ENCODE peak calls at places on chromosome 22, in eight cellular contexts. One of them, this sample, is unnamed.

GRCh38 chr22:30216710-30217109 is 29.8 kb downstream of the LIF start:
- DNase-seq in pancreas: no peak
- DNase-seq in PC-3: no peak
- DNase-seq in GM23248: no peak
- DNase-seq in A549: no peak
- DNase-seq in esophagus squamous epithelium: no peak
- DNase-seq in iPS DF 6.9: no peak
- DNase-seq in heart left ventricle: no peak
- DNase-seq in this sample: no peak

GRCh38 chr22:44684506-44685383 is 17.3 kb upstream of the PRR5 start:
- DNase-seq in pancreas: peak
- DNase-seq in PC-3: peak
- DNase-seq in GM23248: peak
- DNase-seq in A549: peak
- DNase-seq in esophagus squamous epithelium: peak
- DNase-seq in iPS DF 6.9: peak
- DNase-seq in heart left ventricle: peak
- DNase-seq in this sample: peak

GRCh38 chr22:31857247-31857646 is 87.1 kb upstream of the YWHAH start:
- DNase-seq in pancreas: peak
- DNase-seq in PC-3: no peak
- DNase-seq in GM23248: no peak
- DNase-seq in A549: no peak
- DNase-seq in esophagus squamous epithelium: no peak
- DNase-seq in iPS DF 6.9: peak
- DNase-seq in heart left ventricle: no peak
- DNase-seq in this sample: no peak

GRCh38 chr22:45889539-45890350 is 87.2 kb downstream of the WNT7B start:
- DNase-seq in pancreas: no peak
- DNase-seq in PC-3: no peak
- DNase-seq in GM23248: peak
- DNase-seq in A549: no peak
- DNase-seq in esophagus squamous epithelium: no peak
- DNase-seq in iPS DF 6.9: no peak
- DNase-seq in heart left ventricle: peak
- DNase-seq in this sample: no peak

GRCh38 chr22:31089101-31090100 is 8.3 kb downstream of the SMTN start:
- DNase-seq in pancreas: no peak
- DNase-seq in PC-3: no peak
- DNase-seq in GM23248: peak
- DNase-seq in A549: peak
- DNase-seq in esophagus squamous epithelium: no peak
- DNase-seq in iPS DF 6.9: no peak
- DNase-seq in heart left ventricle: peak
- DNase-seq in this sample: no peak

GRCh38 chr22:37425800-37426531 is 1.3 kb downstream of the ELFN2 start:
- DNase-seq in pancreas: no peak
- DNase-seq in PC-3: no peak
- DNase-seq in GM23248: no peak
- DNase-seq in A549: peak
- DNase-seq in esophagus squamous epithelium: no peak
- DNase-seq in iPS DF 6.9: no peak
- DNase-seq in heart left ventricle: no peak
- DNase-seq in this sample: no peak

GRCh38 chr22:30325724-30326703 is 727 bp downstream of the TBC1D10A start:
- DNase-seq in pancreas: peak
- DNase-seq in PC-3: no peak
- DNase-seq in GM23248: peak
- DNase-seq in A549: no peak
- DNase-seq in esophagus squamous epithelium: no peak
- DNase-seq in iPS DF 6.9: no peak
- DNase-seq in heart left ventricle: peak
- DNase-seq in this sample: no peak

GRCh38 chr22:49263101-49263500 is 564.6 kb downstream of the BRD1 start:
- DNase-seq in pancreas: no peak
- DNase-seq in PC-3: no peak
- DNase-seq in GM23248: no peak
- DNase-seq in A549: no peak
- DNase-seq in esophagus squamous epithelium: no peak
- DNase-seq in iPS DF 6.9: no peak
- DNase-seq in heart left ventricle: no peak
- DNase-seq in this sample: no peak

GRCh38 chr22:44536411-44536810 is 38.4 kb upstream of the RTL6 start:
- DNase-seq in pancreas: no peak
- DNase-seq in PC-3: no peak
- DNase-seq in GM23248: peak
- DNase-seq in A549: no peak
- DNase-seq in esophagus squamous epithelium: no peak
- DNase-seq in iPS DF 6.9: no peak
- DNase-seq in heart left ventricle: no peak
- DNase-seq in this sample: no peak

GRCh38 chr22:49853981-49854791 is 542 bp downstream of the ZBED4 start:
- DNase-seq in pancreas: peak
- DNase-seq in PC-3: peak
- DNase-seq in GM23248: peak
- DNase-seq in A549: peak
- DNase-seq in esophagus squamous epithelium: no peak
- DNase-seq in iPS DF 6.9: no peak
- DNase-seq in heart left ventricle: peak
- DNase-seq in this sample: no peak

GRCh38 chr22:19375435-19375834 is 56.1 kb downstream of the HIRA start:
- DNase-seq in pancreas: no peak
- DNase-seq in PC-3: no peak
- DNase-seq in GM23248: no peak
- DNase-seq in A549: no peak
- DNase-seq in esophagus squamous epithelium: no peak
- DNase-seq in iPS DF 6.9: no peak
- DNase-seq in heart left ventricle: no peak
- DNase-seq in this sample: no peak

GRCh38 chr22:19619144-19620009 is 94.9 kb upstream of the SEPTIN5 start:
- DNase-seq in pancreas: no peak
- DNase-seq in PC-3: no peak
- DNase-seq in GM23248: no peak
- DNase-seq in A549: no peak
- DNase-seq in esophagus squamous epithelium: no peak
- DNase-seq in iPS DF 6.9: no peak
- DNase-seq in heart left ventricle: no peak
- DNase-seq in this sample: no peak

GRCh38 chr22:31944700-31945477 is 554 bp downstream of the YWHAH start:
- DNase-seq in pancreas: peak
- DNase-seq in PC-3: peak
- DNase-seq in GM23248: peak
- DNase-seq in A549: no peak
- DNase-seq in esophagus squamous epithelium: no peak
- DNase-seq in iPS DF 6.9: no peak
- DNase-seq in heart left ventricle: peak
- DNase-seq in this sample: peak

GRCh38 chr22:32325416-32325801 is 32.3 kb upstream of the RFPL3 start:
- DNase-seq in pancreas: no peak
- DNase-seq in PC-3: no peak
- DNase-seq in GM23248: no peak
- DNase-seq in A549: no peak
- DNase-seq in esophagus squamous epithelium: no peak
- DNase-seq in iPS DF 6.9: no peak
- DNase-seq in heart left ventricle: no peak
- DNase-seq in this sample: no peak

GRCh38 chr22:49380095-49380827 is 447.4 kb downstream of the BRD1 start:
- DNase-seq in pancreas: no peak
- DNase-seq in PC-3: no peak
- DNase-seq in GM23248: no peak
- DNase-seq in A549: no peak
- DNase-seq in esophagus squamous epithelium: no peak
- DNase-seq in iPS DF 6.9: no peak
- DNase-seq in heart left ventricle: no peak
- DNase-seq in this sample: peak

GRCh38 chr22:40628354-40629042 is 8.0 kb downstream of the MRTFA start:
- DNase-seq in pancreas: no peak
- DNase-seq in PC-3: peak
- DNase-seq in GM23248: peak
- DNase-seq in A549: no peak
- DNase-seq in esophagus squamous epithelium: no peak
- DNase-seq in iPS DF 6.9: no peak
- DNase-seq in heart left ventricle: no peak
- DNase-seq in this sample: no peak

GRCh38 chr22:30637701-30638114 is 2.1 kb downstream of the SLC35E4 start:
- DNase-seq in pancreas: no peak
- DNase-seq in PC-3: no peak
- DNase-seq in GM23248: peak
- DNase-seq in A549: no peak
- DNase-seq in esophagus squamous epithelium: no peak
- DNase-seq in iPS DF 6.9: no peak
- DNase-seq in heart left ventricle: no peak
- DNase-seq in this sample: no peak

GRCh38 chr22:29071261-29072045 is 1.4 kb upstream of the KREMEN1 start:
- DNase-seq in pancreas: peak
- DNase-seq in PC-3: peak
- DNase-seq in GM23248: peak
- DNase-seq in A549: peak
- DNase-seq in esophagus squamous epithelium: no peak
- DNase-seq in iPS DF 6.9: no peak
- DNase-seq in heart left ventricle: no peak
- DNase-seq in this sample: no peak

GRCh38 chr22:42912049-42912448 is 55.0 kb upstream of the ARFGAP3 start:
- DNase-seq in pancreas: no peak
- DNase-seq in PC-3: peak
- DNase-seq in GM23248: no peak
- DNase-seq in A549: no peak
- DNase-seq in esophagus squamous epithelium: no peak
- DNase-seq in iPS DF 6.9: no peak
- DNase-seq in heart left ventricle: no peak
- DNase-seq in this sample: no peak
- H3K27ac ChIP-seq in pancreas: no peak
- H3K27ac ChIP-seq in PC-3: no peak
- H3K27ac ChIP-seq in GM23248: no peak
- H3K27ac ChIP-seq in A549: no peak
- H3K27ac ChIP-seq in esophagus squamous epithelium: no peak
- H3K27ac ChIP-seq in iPS DF 6.9: no peak
- H3K27ac ChIP-seq in heart left ventricle: no peak
- H3K27ac ChIP-seq in this sample: no peak

GRCh38 chr22:39169797-39170466 is 17.5 kb upstream of the CBX7 start:
- DNase-seq in pancreas: no peak
- DNase-seq in PC-3: no peak
- DNase-seq in GM23248: no peak
- DNase-seq in A549: no peak
- DNase-seq in esophagus squamous epithelium: no peak
- DNase-seq in iPS DF 6.9: no peak
- DNase-seq in heart left ventricle: no peak
- DNase-seq in this sample: no peak

GRCh38 chr22:39170825-39171622 is 18.5 kb upstream of the CBX7 start:
- DNase-seq in pancreas: peak
- DNase-seq in PC-3: peak
- DNase-seq in GM23248: peak
- DNase-seq in A549: peak
- DNase-seq in esophagus squamous epithelium: no peak
- DNase-seq in iPS DF 6.9: no peak
- DNase-seq in heart left ventricle: peak
- DNase-seq in this sample: peak

GRCh38 chr22:39171623-39172264 is 19.3 kb upstream of the CBX7 start:
- DNase-seq in pancreas: no peak
- DNase-seq in PC-3: no peak
- DNase-seq in GM23248: no peak
- DNase-seq in A549: no peak
- DNase-seq in esophagus squamous epithelium: no peak
- DNase-seq in iPS DF 6.9: no peak
- DNase-seq in heart left ventricle: no peak
- DNase-seq in this sample: no peak

DNA sequence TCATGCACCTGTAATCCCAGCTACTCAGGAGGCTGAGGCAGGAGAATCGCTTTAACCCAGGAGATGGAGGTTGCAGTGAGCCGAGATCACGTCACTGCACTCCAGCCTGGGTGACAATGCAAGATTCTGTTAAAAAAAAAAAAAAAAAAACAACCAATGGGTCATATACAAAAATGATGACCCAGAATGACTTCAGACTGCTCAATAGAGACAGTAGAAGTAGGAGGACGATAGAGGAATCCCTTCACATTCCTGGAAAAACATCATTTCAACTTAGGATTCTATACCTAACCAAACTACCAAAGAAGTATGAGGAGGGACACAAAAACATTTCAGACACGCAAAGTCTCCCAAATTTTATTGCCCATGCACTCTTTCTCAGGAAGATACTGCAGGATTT is 14.1 kb upstream of the CBX7 start:
- DNase-seq in pancreas: no peak
- DNase-seq in PC-3: no peak
- DNase-seq in GM23248: no peak
- DNase-seq in A549: no peak
- DNase-seq in esophagus squamous epithelium: no peak
- DNase-seq in iPS DF 6.9: no peak
- DNase-seq in heart left ventricle: no peak
- DNase-seq in this sample: no peak
- H3K27ac ChIP-seq in pancreas: no peak
- H3K27ac ChIP-seq in PC-3: no peak
- H3K27ac ChIP-seq in GM23248: no peak
- H3K27ac ChIP-seq in A549: no peak
- H3K27ac ChIP-seq in esophagus squamous epithelium: no peak
- H3K27ac ChIP-seq in iPS DF 6.9: no peak
- H3K27ac ChIP-seq in heart left ventricle: no peak
- H3K27ac ChIP-seq in this sample: no peak

DNA sequence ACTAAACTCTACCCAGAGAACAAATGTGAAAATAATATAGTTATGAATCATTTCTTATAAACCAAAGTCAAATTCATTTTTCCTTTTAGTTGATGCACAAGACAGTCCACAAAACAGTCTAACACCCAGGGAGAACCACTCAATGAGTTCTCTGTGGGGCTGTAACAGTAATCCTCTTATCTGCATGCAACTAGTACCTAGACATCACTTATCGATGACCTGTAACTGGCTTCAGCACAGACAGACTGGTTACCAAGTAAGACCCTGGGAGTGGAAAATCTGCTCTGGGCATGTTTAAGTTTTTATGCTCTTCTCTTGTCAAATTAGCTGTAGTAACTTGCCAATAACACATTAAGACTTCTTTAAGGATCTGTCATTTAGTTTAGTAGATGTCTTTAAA is 46.6 kb downstream of the PITPNB start:
- DNase-seq in pancreas: no peak
- DNase-seq in PC-3: no peak
- DNase-seq in GM23248: no peak
- DNase-seq in A549: no peak
- DNase-seq in esophagus squamous epithelium: no peak
- DNase-seq in iPS DF 6.9: no peak
- DNase-seq in heart left ventricle: no peak
- DNase-seq in this sample: no peak
- H3K27ac ChIP-seq in pancreas: no peak
- H3K27ac ChIP-seq in PC-3: no peak
- H3K27ac ChIP-seq in GM23248: no peak
- H3K27ac ChIP-seq in A549: no peak
- H3K27ac ChIP-seq in esophagus squamous epithelium: peak
- H3K27ac ChIP-seq in iPS DF 6.9: no peak
- H3K27ac ChIP-seq in heart left ventricle: peak
- H3K27ac ChIP-seq in this sample: no peak

DNA sequence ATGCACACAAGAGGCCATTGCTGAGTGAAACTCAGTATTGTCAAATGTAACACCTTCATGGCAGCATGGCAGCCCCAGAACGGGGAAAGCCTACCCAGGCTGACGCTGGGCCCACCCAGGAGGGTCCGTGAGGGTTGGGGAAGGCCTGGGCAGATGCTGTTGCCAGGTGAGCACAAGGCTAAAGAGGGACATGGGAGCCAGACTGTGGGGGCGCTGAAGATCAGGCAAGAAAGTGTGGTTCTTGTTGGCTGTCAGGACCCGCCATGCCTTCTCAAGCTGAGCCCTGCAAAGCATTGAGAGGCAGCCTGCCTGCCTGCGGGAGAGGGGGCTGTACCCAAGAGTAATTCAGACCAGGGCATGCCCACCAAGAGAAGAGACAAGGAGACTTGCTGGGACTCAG is 85.0 kb upstream of the PITPNB start:
- DNase-seq in pancreas: no peak
- DNase-seq in PC-3: no peak
- DNase-seq in GM23248: no peak
- DNase-seq in A549: no peak
- DNase-seq in esophagus squamous epithelium: no peak
- DNase-seq in iPS DF 6.9: no peak
- DNase-seq in heart left ventricle: no peak
- DNase-seq in this sample: no peak
- H3K27ac ChIP-seq in pancreas: no peak
- H3K27ac ChIP-seq in PC-3: no peak
- H3K27ac ChIP-seq in GM23248: no peak
- H3K27ac ChIP-seq in A549: no peak
- H3K27ac ChIP-seq in esophagus squamous epithelium: no peak
- H3K27ac ChIP-seq in iPS DF 6.9: no peak
- H3K27ac ChIP-seq in heart left ventricle: no peak
- H3K27ac ChIP-seq in this sample: no peak